ENCODE peak calls at places on chromosomes 11 and 22, in ten cellular contexts. One of them, this sample, is unnamed.

GRCh38 chr11:57230797-57231538 is 6.1 kb downstream of the APLNR start:
- DNase-seq in NCI-H1105 treated with DMSO at 0.1 percent for 48 hours: no peak
- DNase-seq in NCI-H1092 treated with DMSO at 0.1 percent for 48 hours: no peak
- DNase-seq in CD8-positive, alpha-beta memory T cell: no peak
- DNase-seq in hippocampal formation: peak
- DNase-seq in neural crest cell: no peak
- DNase-seq in cardiac septum: no peak
- DNase-seq in NCI-H2227 treated with DMSO at 0.1 percent for 48 hours: no peak
- DNase-seq in GM12865: no peak
- DNase-seq in H54: no peak
- DNase-seq in this sample: no peak

GRCh38 chr22:37999236-37999635 is 14.9 kb upstream of the SOX10 start:
- DNase-seq in NCI-H2227 treated with DMSO at 0.1 percent for 48 hours: no peak
- DNase-seq in NCI-H1092 treated with DMSO at 0.1 percent for 48 hours: no peak
- DNase-seq in H54: no peak
- DNase-seq in GM12865: no peak
- DNase-seq in neural crest cell: no peak
- DNase-seq in hippocampal formation: no peak
- DNase-seq in cardiac septum: no peak
- DNase-seq in CD8-positive, alpha-beta memory T cell: no peak
- DNase-seq in NCI-H1105 treated with DMSO at 0.1 percent for 48 hours: no peak
- DNase-seq in this sample: no peak

GRCh38 chr11:1557904-1558831 is 13.9 kb downstream of the DUSP8 start:
- DNase-seq in H54: peak
- DNase-seq in NCI-H1092 treated with DMSO at 0.1 percent for 48 hours: no peak
- DNase-seq in NCI-H1105 treated with DMSO at 0.1 percent for 48 hours: no peak
- DNase-seq in hippocampal formation: no peak
- DNase-seq in GM12865: no peak
- DNase-seq in NCI-H2227 treated with DMSO at 0.1 percent for 48 hours: no peak
- DNase-seq in cardiac septum: peak
- DNase-seq in neural crest cell: no peak
- DNase-seq in CD8-positive, alpha-beta memory T cell: peak
- DNase-seq in this sample: peak

GRCh38 chr22:18032455-18033101 is 8.2 kb upstream of the MICAL3 start:
- DNase-seq in NCI-H1105 treated with DMSO at 0.1 percent for 48 hours: no peak
- DNase-seq in CD8-positive, alpha-beta memory T cell: no peak
- DNase-seq in neural crest cell: no peak
- DNase-seq in cardiac septum: no peak
- DNase-seq in NCI-H2227 treated with DMSO at 0.1 percent for 48 hours: no peak
- DNase-seq in H54: no peak
- DNase-seq in GM12865: no peak
- DNase-seq in NCI-H1092 treated with DMSO at 0.1 percent for 48 hours: no peak
- DNase-seq in hippocampal formation: no peak
- DNase-seq in this sample: peak

GRCh38 chr11:116482716-116483115 is 290.1 kb downstream of the BUD13 start:
- DNase-seq in GM12865: no peak
- DNase-seq in NCI-H1105 treated with DMSO at 0.1 percent for 48 hours: no peak
- DNase-seq in H54: no peak
- DNase-seq in NCI-H1092 treated with DMSO at 0.1 percent for 48 hours: no peak
- DNase-seq in cardiac septum: no peak
- DNase-seq in CD8-positive, alpha-beta memory T cell: no peak
- DNase-seq in neural crest cell: no peak
- DNase-seq in hippocampal formation: no peak
- DNase-seq in NCI-H2227 treated with DMSO at 0.1 percent for 48 hours: no peak
- DNase-seq in this sample: no peak

GRCh38 chr22:48945621-48946458 is 881.8 kb downstream of the BRD1 start:
- DNase-seq in hippocampal formation: no peak
- DNase-seq in NCI-H2227 treated with DMSO at 0.1 percent for 48 hours: no peak
- DNase-seq in CD8-positive, alpha-beta memory T cell: no peak
- DNase-seq in NCI-H1105 treated with DMSO at 0.1 percent for 48 hours: no peak
- DNase-seq in H54: no peak
- DNase-seq in cardiac septum: peak
- DNase-seq in NCI-H1092 treated with DMSO at 0.1 percent for 48 hours: no peak
- DNase-seq in GM12865: no peak
- DNase-seq in neural crest cell: no peak
- DNase-seq in this sample: no peak

GRCh38 chr11:73323464-73323863 is 15.4 kb downstream of the ARHGEF17 start:
- DNase-seq in NCI-H1092 treated with DMSO at 0.1 percent for 48 hours: no peak
- DNase-seq in NCI-H2227 treated with DMSO at 0.1 percent for 48 hours: no peak
- DNase-seq in neural crest cell: peak
- DNase-seq in H54: no peak
- DNase-seq in NCI-H1105 treated with DMSO at 0.1 percent for 48 hours: no peak
- DNase-seq in cardiac septum: peak
- DNase-seq in hippocampal formation: no peak
- DNase-seq in GM12865: no peak
- DNase-seq in CD8-positive, alpha-beta memory T cell: no peak
- DNase-seq in this sample: peak

GRCh38 chr22:22843848-22844247 is 43.8 kb upstream of the IGLL5 start:
- DNase-seq in NCI-H2227 treated with DMSO at 0.1 percent for 48 hours: no peak
- DNase-seq in GM12865: no peak
- DNase-seq in CD8-positive, alpha-beta memory T cell: no peak
- DNase-seq in neural crest cell: no peak
- DNase-seq in H54: no peak
- DNase-seq in cardiac septum: no peak
- DNase-seq in NCI-H1092 treated with DMSO at 0.1 percent for 48 hours: no peak
- DNase-seq in hippocampal formation: no peak
- DNase-seq in NCI-H1105 treated with DMSO at 0.1 percent for 48 hours: no peak
- DNase-seq in this sample: no peak

GRCh38 chr11:128734439-128735224 is 40.8 kb downstream of the FLI1 start:
- DNase-seq in neural crest cell: no peak
- DNase-seq in hippocampal formation: no peak
- DNase-seq in CD8-positive, alpha-beta memory T cell: no peak
- DNase-seq in NCI-H2227 treated with DMSO at 0.1 percent for 48 hours: no peak
- DNase-seq in NCI-H1105 treated with DMSO at 0.1 percent for 48 hours: no peak
- DNase-seq in cardiac septum: no peak
- DNase-seq in GM12865: peak
- DNase-seq in H54: no peak
- DNase-seq in NCI-H1092 treated with DMSO at 0.1 percent for 48 hours: no peak
- DNase-seq in this sample: no peak

GRCh38 chr22:41021039-41021654 is 70.0 kb downstream of the RBX1 start:
- DNase-seq in cardiac septum: no peak
- DNase-seq in NCI-H1105 treated with DMSO at 0.1 percent for 48 hours: no peak
- DNase-seq in NCI-H1092 treated with DMSO at 0.1 percent for 48 hours: no peak
- DNase-seq in neural crest cell: no peak
- DNase-seq in H54: no peak
- DNase-seq in NCI-H2227 treated with DMSO at 0.1 percent for 48 hours: no peak
- DNase-seq in GM12865: peak
- DNase-seq in hippocampal formation: no peak
- DNase-seq in CD8-positive, alpha-beta memory T cell: no peak
- DNase-seq in this sample: no peak

GRCh38 chr11:64787526-64788320 is 9.4 kb upstream of the SF1 start:
- DNase-seq in neural crest cell: peak
- DNase-seq in NCI-H1092 treated with DMSO at 0.1 percent for 48 hours: no peak
- DNase-seq in GM12865: peak
- DNase-seq in H54: peak
- DNase-seq in NCI-H1105 treated with DMSO at 0.1 percent for 48 hours: no peak
- DNase-seq in NCI-H2227 treated with DMSO at 0.1 percent for 48 hours: no peak
- DNase-seq in cardiac septum: peak
- DNase-seq in CD8-positive, alpha-beta memory T cell: peak
- DNase-seq in hippocampal formation: no peak
- DNase-seq in this sample: peak

GRCh38 chr11:122612123-122612824 is 43.2 kb upstream of the UBASH3B start:
- DNase-seq in NCI-H2227 treated with DMSO at 0.1 percent for 48 hours: no peak
- DNase-seq in NCI-H1092 treated with DMSO at 0.1 percent for 48 hours: no peak
- DNase-seq in H54: no peak
- DNase-seq in NCI-H1105 treated with DMSO at 0.1 percent for 48 hours: no peak
- DNase-seq in CD8-positive, alpha-beta memory T cell: no peak
- DNase-seq in hippocampal formation: no peak
- DNase-seq in neural crest cell: no peak
- DNase-seq in GM12865: no peak
- DNase-seq in cardiac septum: no peak
- DNase-seq in this sample: no peak

GRCh38 chr22:41914611-41915034 is 251 bp downstream of the SHISA8 start:
- DNase-seq in hippocampal formation: no peak
- DNase-seq in H54: no peak
- DNase-seq in NCI-H1105 treated with DMSO at 0.1 percent for 48 hours: no peak
- DNase-seq in neural crest cell: no peak
- DNase-seq in cardiac septum: no peak
- DNase-seq in GM12865: no peak
- DNase-seq in NCI-H2227 treated with DMSO at 0.1 percent for 48 hours: no peak
- DNase-seq in CD8-positive, alpha-beta memory T cell: no peak
- DNase-seq in NCI-H1092 treated with DMSO at 0.1 percent for 48 hours: no peak
- DNase-seq in this sample: no peak

GRCh38 chr11:61830318-61831105 is 2.4 kb downstream of the FADS2 start:
- DNase-seq in neural crest cell: no peak
- DNase-seq in GM12865: no peak
- DNase-seq in NCI-H1105 treated with DMSO at 0.1 percent for 48 hours: no peak
- DNase-seq in NCI-H1092 treated with DMSO at 0.1 percent for 48 hours: no peak
- DNase-seq in H54: no peak
- DNase-seq in NCI-H2227 treated with DMSO at 0.1 percent for 48 hours: no peak
- DNase-seq in hippocampal formation: no peak
- DNase-seq in CD8-positive, alpha-beta memory T cell: no peak
- DNase-seq in cardiac septum: no peak
- DNase-seq in this sample: peak

GRCh38 chr22:49525776-49526535 is 301.7 kb downstream of the BRD1 start:
- DNase-seq in NCI-H2227 treated with DMSO at 0.1 percent for 48 hours: no peak
- DNase-seq in NCI-H1105 treated with DMSO at 0.1 percent for 48 hours: no peak
- DNase-seq in H54: no peak
- DNase-seq in neural crest cell: no peak
- DNase-seq in hippocampal formation: no peak
- DNase-seq in NCI-H1092 treated with DMSO at 0.1 percent for 48 hours: no peak
- DNase-seq in cardiac septum: no peak
- DNase-seq in GM12865: no peak
- DNase-seq in CD8-positive, alpha-beta memory T cell: no peak
- DNase-seq in this sample: no peak

GRCh38 chr22:35894937-35895708 is 133.5 kb downstream of the RBFOX2 start:
- DNase-seq in H54: no peak
- DNase-seq in neural crest cell: no peak
- DNase-seq in CD8-positive, alpha-beta memory T cell: no peak
- DNase-seq in hippocampal formation: peak
- DNase-seq in GM12865: no peak
- DNase-seq in NCI-H2227 treated with DMSO at 0.1 percent for 48 hours: no peak
- DNase-seq in NCI-H1092 treated with DMSO at 0.1 percent for 48 hours: no peak
- DNase-seq in cardiac septum: no peak
- DNase-seq in NCI-H1105 treated with DMSO at 0.1 percent for 48 hours: no peak
- DNase-seq in this sample: peak

GRCh38 chr22:46366801-46367706 is 31.5 kb downstream of the TRMU start:
- DNase-seq in hippocampal formation: no peak
- DNase-seq in neural crest cell: no peak
- DNase-seq in NCI-H2227 treated with DMSO at 0.1 percent for 48 hours: no peak
- DNase-seq in NCI-H1105 treated with DMSO at 0.1 percent for 48 hours: no peak
- DNase-seq in NCI-H1092 treated with DMSO at 0.1 percent for 48 hours: no peak
- DNase-seq in H54: no peak
- DNase-seq in GM12865: peak
- DNase-seq in CD8-positive, alpha-beta memory T cell: peak
- DNase-seq in cardiac septum: no peak
- DNase-seq in this sample: no peak

GRCh38 chr11:14041040-14041439 is 78.5 kb downstream of the SPON1 start:
- DNase-seq in GM12865: no peak
- DNase-seq in neural crest cell: no peak
- DNase-seq in NCI-H1105 treated with DMSO at 0.1 percent for 48 hours: no peak
- DNase-seq in NCI-H1092 treated with DMSO at 0.1 percent for 48 hours: no peak
- DNase-seq in NCI-H2227 treated with DMSO at 0.1 percent for 48 hours: no peak
- DNase-seq in H54: no peak
- DNase-seq in CD8-positive, alpha-beta memory T cell: no peak
- DNase-seq in cardiac septum: no peak
- DNase-seq in hippocampal formation: no peak
- DNase-seq in this sample: no peak

GRCh38 chr22:36659762-36660509 is 43.6 kb downstream of the CACNG2 start:
- DNase-seq in NCI-H1092 treated with DMSO at 0.1 percent for 48 hours: peak
- DNase-seq in H54: peak
- DNase-seq in NCI-H1105 treated with DMSO at 0.1 percent for 48 hours: peak
- DNase-seq in hippocampal formation: peak
- DNase-seq in cardiac septum: peak
- DNase-seq in neural crest cell: no peak
- DNase-seq in CD8-positive, alpha-beta memory T cell: no peak
- DNase-seq in NCI-H2227 treated with DMSO at 0.1 percent for 48 hours: peak
- DNase-seq in GM12865: peak
- DNase-seq in this sample: peak

GRCh38 chr22:39943366-39943765 is 16.8 kb upstream of the TMA7B start:
- DNase-seq in NCI-H2227 treated with DMSO at 0.1 percent for 48 hours: no peak
- DNase-seq in NCI-H1092 treated with DMSO at 0.1 percent for 48 hours: peak
- DNase-seq in GM12865: peak
- DNase-seq in neural crest cell: no peak
- DNase-seq in cardiac septum: no peak
- DNase-seq in NCI-H1105 treated with DMSO at 0.1 percent for 48 hours: no peak
- DNase-seq in CD8-positive, alpha-beta memory T cell: peak
- DNase-seq in hippocampal formation: no peak
- DNase-seq in H54: no peak
- DNase-seq in this sample: no peak

GRCh38 chr11:94131363-94132115 is 2.9 kb downstream of the PANX1 start:
- DNase-seq in hippocampal formation: no peak
- DNase-seq in NCI-H1092 treated with DMSO at 0.1 percent for 48 hours: no peak
- DNase-seq in CD8-positive, alpha-beta memory T cell: no peak
- DNase-seq in NCI-H2227 treated with DMSO at 0.1 percent for 48 hours: no peak
- DNase-seq in cardiac septum: no peak
- DNase-seq in H54: no peak
- DNase-seq in neural crest cell: no peak
- DNase-seq in NCI-H1105 treated with DMSO at 0.1 percent for 48 hours: peak
- DNase-seq in GM12865: no peak
- DNase-seq in this sample: peak

GRCh38 chr11:10638285-10638684 is 55.3 kb downstream of the IRAG1 start:
- DNase-seq in neural crest cell: no peak
- DNase-seq in H54: no peak
- DNase-seq in NCI-H1092 treated with DMSO at 0.1 percent for 48 hours: no peak
- DNase-seq in NCI-H1105 treated with DMSO at 0.1 percent for 48 hours: no peak
- DNase-seq in hippocampal formation: peak
- DNase-seq in GM12865: no peak
- DNase-seq in NCI-H2227 treated with DMSO at 0.1 percent for 48 hours: peak
- DNase-seq in cardiac septum: no peak
- DNase-seq in CD8-positive, alpha-beta memory T cell: no peak
- DNase-seq in this sample: peak

GRCh38 chr11:38824573-38824972 is 2226.5 kb upstream of the RAG2 start:
- DNase-seq in NCI-H1105 treated with DMSO at 0.1 percent for 48 hours: no peak
- DNase-seq in neural crest cell: no peak
- DNase-seq in hippocampal formation: no peak
- DNase-seq in CD8-positive, alpha-beta memory T cell: no peak
- DNase-seq in GM12865: peak
- DNase-seq in NCI-H2227 treated with DMSO at 0.1 percent for 48 hours: no peak
- DNase-seq in NCI-H1092 treated with DMSO at 0.1 percent for 48 hours: no peak
- DNase-seq in H54: peak
- DNase-seq in cardiac septum: no peak
- DNase-seq in this sample: peak

GRCh38 chr11:47460571-47461235 is 11.8 kb upstream of the RAPSN start:
- DNase-seq in CD8-positive, alpha-beta memory T cell: no peak
- DNase-seq in NCI-H1092 treated with DMSO at 0.1 percent for 48 hours: no peak
- DNase-seq in GM12865: no peak
- DNase-seq in NCI-H1105 treated with DMSO at 0.1 percent for 48 hours: no peak
- DNase-seq in hippocampal formation: no peak
- DNase-seq in H54: no peak
- DNase-seq in NCI-H2227 treated with DMSO at 0.1 percent for 48 hours: no peak
- DNase-seq in neural crest cell: no peak
- DNase-seq in cardiac septum: no peak
- DNase-seq in this sample: peak

GRCh38 chr11:64181506-64182411 is 4.2 kb upstream of the STIP1 start:
- DNase-seq in neural crest cell: peak
- DNase-seq in cardiac septum: peak
- DNase-seq in hippocampal formation: peak
- DNase-seq in CD8-positive, alpha-beta memory T cell: peak
- DNase-seq in H54: peak
- DNase-seq in NCI-H1092 treated with DMSO at 0.1 percent for 48 hours: no peak
- DNase-seq in GM12865: peak
- DNase-seq in NCI-H1105 treated with DMSO at 0.1 percent for 48 hours: no peak
- DNase-seq in NCI-H2227 treated with DMSO at 0.1 percent for 48 hours: peak
- DNase-seq in this sample: peak

GRCh38 chr11:114150671-114151070 is 91.2 kb downstream of the ZBTB16 start:
- DNase-seq in NCI-H2227 treated with DMSO at 0.1 percent for 48 hours: no peak
- DNase-seq in NCI-H1092 treated with DMSO at 0.1 percent for 48 hours: no peak
- DNase-seq in hippocampal formation: no peak
- DNase-seq in GM12865: no peak
- DNase-seq in CD8-positive, alpha-beta memory T cell: no peak
- DNase-seq in neural crest cell: no peak
- DNase-seq in NCI-H1105 treated with DMSO at 0.1 percent for 48 hours: no peak
- DNase-seq in cardiac septum: no peak
- DNase-seq in H54: no peak
- DNase-seq in this sample: no peak

GRCh38 chr11:33329705-33330329 is 72.6 kb downstream of the HIPK3 start:
- DNase-seq in H54: peak
- DNase-seq in CD8-positive, alpha-beta memory T cell: peak
- DNase-seq in neural crest cell: peak
- DNase-seq in NCI-H1092 treated with DMSO at 0.1 percent for 48 hours: peak
- DNase-seq in GM12865: peak
- DNase-seq in hippocampal formation: peak
- DNase-seq in NCI-H2227 treated with DMSO at 0.1 percent for 48 hours: peak
- DNase-seq in NCI-H1105 treated with DMSO at 0.1 percent for 48 hours: peak
- DNase-seq in cardiac septum: no peak
- DNase-seq in this sample: peak

GRCh38 chr11:45906096-45906682 is 882 bp downstream of the FREY1 start:
- DNase-seq in hippocampal formation: no peak
- DNase-seq in CD8-positive, alpha-beta memory T cell: no peak
- DNase-seq in NCI-H1092 treated with DMSO at 0.1 percent for 48 hours: no peak
- DNase-seq in neural crest cell: no peak
- DNase-seq in NCI-H2227 treated with DMSO at 0.1 percent for 48 hours: no peak
- DNase-seq in GM12865: peak
- DNase-seq in cardiac septum: no peak
- DNase-seq in H54: no peak
- DNase-seq in NCI-H1105 treated with DMSO at 0.1 percent for 48 hours: no peak
- DNase-seq in this sample: no peak